ENCODE peak calls at places on chromosomes 11 and 22, in four cellular contexts. E, D, Z and N are unnamed samples. For H3K4me1, the result is how much of the 10 kb centered on the place peaks cover.

GRCh38 chr22:42800731-42801536 is 56.1 kb downstream of the ARFGAP3 start:
- DNase-seq in E (no peak), D (no peak), Z (no peak), N (no peak)

GRCh38 chr11:74714904-74715303 is 16.3 kb downstream of the CHRDL2 start:
- DNase-seq in E (no peak), D (no peak), Z (no peak), N (no peak)

GRCh38 chr11:121967131-121967689 is 148.8 kb downstream of the BLID start:
- DNase-seq in E (no peak), D (no peak), Z (no peak), N (no peak)

GRCh38 chr11:86431258-86431657 is 56.6 kb downstream of the CCDC81 start:
- DNase-seq in E (no peak), D (no peak), Z (no peak), N (no peak)

GRCh38 chr22:22993184-22993583 is 77.1 kb upstream of the GNAZ start:
- DNase-seq in E (no peak), D (peak), Z (no peak), N (no peak)

GRCh38 chr11:26858098-26858497 is 135.8 kb upstream of the FIBIN start:
- DNase-seq in E (no peak), D (no peak), Z (no peak), N (no peak)

GRCh38 chr11:46223252-46223513 is 54.3 kb upstream of the CREB3L1 start:
- DNase-seq in E (no peak), D (no peak), Z (no peak), N (no peak)

GRCh38 chr11:11373934-11374333 is 20.9 kb upstream of the CSNK2A3 start:
- DNase-seq in E (no peak), D (no peak), Z (no peak), N (no peak)

GRCh38 chr22:39114157-39114511 is 17.1 kb downstream of the APOBEC3H start:
- DNase-seq in E (no peak), D (no peak), Z (no peak), N (no peak)

GRCh38 chr11:65307298-65308229 is 7.1 kb upstream of the CDC42EP2 start:
- DNase-seq in E (no peak), D (no peak), Z (no peak), N (no peak)

GRCh38 chr11:82995754-82996398 is 75.8 kb downstream of the RAB30 start:
- DNase-seq in E (no peak), D (no peak), Z (peak), N (no peak)

GRCh38 chr11:6206456-6207180 is 1.3 kb downstream of the C11orf42 start:
- DNase-seq in E (no peak), D (no peak), Z (no peak), N (no peak)

GRCh38 chr11:89293966-89294679 is 116.4 kb downstream of the TYR start:
- DNase-seq in E (peak), D (no peak), Z (no peak), N (peak)

GRCh38 chr22:27771637-27772369 is 29.8 kb downstream of the MN1 start:
- DNase-seq in E (no peak), D (no peak), Z (no peak), N (no peak)

GRCh38 chr11:105092255-105093239 is 47.0 kb downstream of the CARD18 start:
- DNase-seq in E (no peak), D (no peak), Z (no peak), N (no peak)

GRCh38 chr22:38834991-38835390 is 8.8 kb downstream of the NPTXR start:
- DNase-seq in E (peak), D (no peak), Z (no peak), N (no peak)

GRCh38 chr11:126160345-126161145 is 50.9 kb downstream of the RPUSD4 start:
- DNase-seq in E (no peak), D (no peak), Z (no peak), N (no peak)

GRCh38 chr11:131770801-131771200 is 400.4 kb downstream of the NTM start:
- DNase-seq in E (no peak), D (no peak), Z (no peak), N (no peak)

GRCh38 chr11:67539588-67539987 is 16.3 kb upstream of the CABP2 start:
- DNase-seq in E (no peak), D (no peak), Z (no peak), N (no peak)

GRCh38 chr11:99803501-99803900 is 782.8 kb downstream of the CNTN5 start:
- DNase-seq in E (no peak), D (no peak), Z (no peak), N (no peak)

GRCh38 chr11:87359401-87359800 is 321.7 kb downstream of the TMEM135 start:
- DNase-seq in E (no peak), D (peak), Z (no peak), N (peak)

GRCh38 chr11:78370406-78371172 is 47.0 kb downstream of the GAB2 start:
- DNase-seq in E (no peak), D (no peak), Z (peak), N (no peak)

GRCh38 chr22:33803371-33803770 is 116.9 kb downstream of the LARGE1 start:
- DNase-seq in E (no peak), D (no peak), Z (no peak), N (no peak)

GRCh38 chr11:76320929-76321328 is 60.0 kb downstream of the THAP12 start:
- DNase-seq in E (no peak), D (no peak), Z (no peak), N (no peak)

GRCh38 chr22:42401562-42402334 is 30.5 kb downstream of the NFAM1 start:
- DNase-seq in E (no peak), D (no peak), Z (no peak), N (no peak)

GRCh38 chr22:44997060-44997459 is 12.7 kb downstream of the PHF21B start:
- DNase-seq in E (no peak), D (no peak), Z (no peak), N (no peak)
- H3K4me1 ChIP-seq in E (under half), D (under half), Z (under half), N (under half)

GRCh38 chr11:84396521-84396920 is 1110.4 kb upstream of the CCDC90B start:
- DNase-seq in E (no peak), D (no peak), Z (no peak), N (no peak)

DNA sequence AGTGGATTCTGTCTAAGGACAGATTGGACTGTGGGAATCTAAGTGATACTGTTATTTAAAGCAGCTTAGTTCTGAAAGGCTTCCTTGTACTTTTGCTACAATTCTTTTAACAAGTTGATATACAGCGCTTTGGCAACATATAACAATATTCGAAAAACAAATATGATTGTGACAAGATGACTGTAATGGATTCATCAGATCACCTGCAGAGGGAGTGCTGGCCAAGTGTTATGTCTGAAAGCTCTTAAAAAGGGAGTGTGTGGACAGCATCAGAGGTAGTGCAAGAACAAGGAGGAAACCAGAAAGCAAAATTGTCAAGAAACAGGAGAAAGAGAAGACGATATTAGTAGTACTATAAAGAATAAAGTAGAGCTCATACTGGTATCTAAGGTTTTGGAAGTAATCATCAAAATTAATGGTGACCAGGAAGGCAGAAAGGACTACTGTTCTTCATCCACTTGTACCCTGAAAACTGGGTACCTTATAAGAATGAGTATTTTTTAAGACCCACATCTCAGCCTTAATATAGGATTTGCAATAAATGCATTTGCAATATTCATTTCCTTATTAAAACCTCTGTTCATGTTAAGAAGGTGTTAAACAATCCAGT is 1112.0 kb upstream of the CCDC90B start:
- DNase-seq in E (no peak), D (no peak), Z (no peak), N (no peak)
- TF ChIP-seq CTCF in E (peak), D (no peak), Z (no peak), N (no peak)

GRCh38 chr11:102447941-102448868 is 4.4 kb downstream of the TMEM123 start:
- DNase-seq in E (no peak), D (no peak), Z (no peak), N (no peak)

GRCh38 chr11:102451693-102452460 is 688 bp downstream of the TMEM123 start:
- DNase-seq in E (peak), D (peak), Z (peak), N (peak)

GRCh38 chr11:102448869-102449224 is 3.7 kb downstream of the TMEM123 start:
- DNase-seq in E (no peak), D (no peak), Z (no peak), N (no peak)

GRCh38 chr11:102451041-102451692 is 1.4 kb downstream of the TMEM123 start:
- DNase-seq in E (no peak), D (no peak), Z (no peak), N (no peak)

DNA sequence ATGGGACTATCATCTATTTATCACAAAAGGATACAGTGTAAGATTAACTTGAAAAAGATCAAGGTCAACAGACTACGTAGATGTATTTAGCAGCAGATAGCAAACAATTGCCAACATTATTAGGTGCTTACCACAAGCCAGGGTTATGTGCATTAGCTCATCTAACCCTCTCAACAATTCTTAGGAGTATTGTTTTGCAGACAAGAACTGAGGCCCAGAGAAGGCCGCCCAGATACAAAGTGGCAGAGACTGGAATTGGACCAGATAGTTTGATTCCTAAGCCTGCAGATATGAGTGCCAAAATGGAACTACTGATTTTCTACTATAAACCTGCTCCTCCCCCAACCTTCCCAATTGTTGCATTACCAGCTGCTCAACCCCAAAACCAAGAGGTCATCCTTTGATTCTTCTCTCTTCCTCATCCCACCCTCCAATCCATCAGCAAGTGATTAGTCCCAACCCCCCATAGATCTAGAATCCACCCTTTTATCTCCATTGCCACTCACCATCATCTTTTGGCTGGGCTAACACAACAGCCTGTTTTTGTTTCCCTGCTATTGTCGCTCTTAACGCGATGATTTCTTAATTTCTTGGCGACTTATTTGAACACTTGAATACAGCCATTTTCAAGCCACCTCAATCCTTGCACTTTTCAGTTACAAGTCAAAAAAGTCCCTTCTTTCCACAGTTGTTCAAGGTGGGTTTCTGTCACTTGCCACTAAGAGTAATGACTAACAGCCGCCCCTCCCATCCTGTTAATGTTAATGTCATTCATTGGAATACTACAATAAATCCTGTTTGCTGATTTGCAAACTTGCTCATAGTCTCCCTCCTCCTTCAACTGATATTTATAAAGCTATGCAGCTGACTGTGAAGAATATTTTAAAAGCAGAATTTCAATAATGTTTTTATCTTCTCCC is 2.7 kb downstream of the TMEM123 start:
- DNase-seq in E (no peak), D (no peak), Z (no peak), N (no peak)
- H3K4me1 ChIP-seq in E (under half), D (under half), Z (under half), N (under half)

GRCh38 chr11:66327171-66328035 is 8.8 kb downstream of the RIN1 start:
- DNase-seq in E (no peak), D (no peak), Z (no peak), N (no peak)
- TF ChIP-seq CTCF in E (no peak), D (no peak), Z (no peak), N (no peak)

GRCh38 chr22:50186181-50186731 is 543 bp downstream of the TRABD start:
- DNase-seq in E (peak), D (no peak), Z (no peak), N (no peak)
- H3K4me1 ChIP-seq in E (half or more), D (half or more), Z (half or more), N (half or more)

GRCh38 chr11:120172054-120172881 is 34.4 kb upstream of the TRIM29 start:
- DNase-seq in E (peak), D (peak), Z (peak), N (peak)
- TF ChIP-seq CTCF in E (peak), D (peak), Z (peak), N (peak)

DNA sequence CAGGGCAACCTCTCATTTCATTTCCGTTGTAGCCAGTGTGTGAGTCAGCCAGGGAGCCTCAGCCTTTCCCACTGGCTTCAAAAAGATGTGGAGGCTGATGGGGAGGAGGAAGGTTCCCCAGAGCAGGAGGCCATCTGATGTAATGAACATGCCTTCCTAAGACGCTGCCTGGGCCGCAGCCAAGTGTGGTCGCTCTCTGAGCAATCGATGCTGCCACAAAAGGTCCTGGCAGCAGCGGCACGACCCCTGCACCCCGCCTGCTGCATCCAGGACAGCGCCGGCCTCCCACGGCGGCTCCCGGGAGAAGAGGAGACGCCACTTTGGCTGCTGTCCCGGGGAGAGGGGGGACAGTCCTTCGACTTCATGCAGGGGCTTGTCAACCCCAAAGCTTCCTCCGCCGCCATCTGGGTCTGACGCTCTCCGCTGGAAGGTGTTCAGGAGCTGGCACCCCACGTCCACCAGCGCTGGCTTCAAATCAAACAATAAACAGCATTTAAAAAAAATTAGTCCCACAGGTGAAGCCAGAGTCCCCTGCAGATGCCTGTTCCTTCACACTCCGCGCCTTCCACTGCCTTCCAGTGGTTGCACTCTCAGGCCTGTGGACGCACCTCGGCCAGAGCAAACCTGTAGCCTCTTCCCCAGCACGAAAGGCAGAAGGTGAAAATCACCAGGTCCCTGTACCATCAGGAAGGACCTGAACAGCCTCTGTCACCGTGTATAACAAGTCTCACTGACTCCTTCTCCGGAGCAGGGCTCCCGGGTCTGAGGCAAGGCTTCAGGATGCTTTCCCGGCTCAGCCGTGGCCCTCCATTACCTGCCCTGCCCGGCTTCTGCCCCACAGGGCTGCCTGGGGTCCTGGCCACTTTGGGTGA is 930.7 kb downstream of the BRD1 start:
- DNase-seq in E (no peak), D (no peak), Z (no peak), N (peak)
- H3K4me1 ChIP-seq in E (under half), D (under half), Z (under half), N (under half)

GRCh38 chr11:44133335-44133946 is 38.0 kb downstream of the EXT2 start:
- DNase-seq in E (no peak), D (no peak), Z (peak), N (no peak)
- TF ChIP-seq CTCF in E (peak), D (no peak), Z (no peak), N (peak)

GRCh38 chr22:46578251-46578823 is 40.9 kb upstream of the CELSR1 start:
- DNase-seq in E (peak), D (no peak), Z (no peak), N (no peak)
- H3K4me1 ChIP-seq in E (half or more), D (half or more), Z (under half), N (under half)